ENCODE peak calls at places on chromosomes 13 and 19, in six cellular contexts. B, I, X, G, E and T are unnamed samples.

GRCh38 chr19:16942583-16942982 is 53.8 kb downstream of the F2RL3 start:
- DNase-seq in E (no peak), B (peak), X (no peak), I (no peak), G (peak), T (no peak)

GRCh38 chr19:46907880-46908279 is 47.1 kb downstream of the ARHGAP35 start:
- DNase-seq in B (no peak), I (no peak), G (no peak), X (no peak), E (no peak), T (no peak)

GRCh38 chr19:17325881-17326594 is 8.6 kb downstream of the ANO8 start:
- DNase-seq in I (no peak), X (peak), E (no peak), G (peak), B (no peak), T (no peak)

GRCh38 chr19:41114132-41114531 is at the start of gene CYP2F1:
- DNase-seq in I (no peak), E (no peak), B (no peak), X (no peak), G (peak), T (no peak)

GRCh38 chr19:41309225-41310030 is 544 bp upstream of the CCDC97 start:
- DNase-seq in X (no peak), E (no peak), G (no peak), I (no peak), B (no peak), T (no peak)

GRCh38 chr19:43765109-43765876 is 10.5 kb upstream of the SMG9 start:
- DNase-seq in X (peak), G (peak), E (peak), B (peak), I (peak), T (no peak)

GRCh38 chr13:24693862-24694471 is 13.8 kb downstream of the ATP12A start:
- DNase-seq in E (peak), G (peak), B (peak), X (peak), I (peak), T (peak)

GRCh38 chr19:6610934-6611370 is 20.0 kb upstream of the CD70 start:
- DNase-seq in I (peak), B (no peak), E (peak), G (no peak), X (peak), T (no peak)

GRCh38 chr19:13208131-13208963 is 58.1 kb downstream of the IER2 start:
- DNase-seq in I (peak), E (peak), X (peak), G (peak), B (peak), T (peak)

GRCh38 chr13:32586022-32586900 is at the start of gene PDS5B:
- DNase-seq in B (peak), E (peak), I (peak), G (peak), X (peak), T (peak)

GRCh38 chr13:97849305-97849704 is 104.2 kb upstream of the IPO5 start:
- DNase-seq in G (no peak), X (peak), E (peak), B (peak), I (peak), T (no peak)

GRCh38 chr13:27188239-27188638 is 16.6 kb upstream of the USP12 start:
- DNase-seq in X (no peak), E (no peak), B (no peak), G (no peak), I (no peak), T (no peak)

GRCh38 chr13:73943137-73943964 is 190.9 kb downstream of the KLF12 start:
- DNase-seq in E (no peak), I (no peak), B (peak), G (no peak), X (no peak), T (no peak)

GRCh38 chr19:50287331-50287730 is 41.8 kb downstream of the KCNC3 start:
- DNase-seq in E (no peak), I (no peak), B (no peak), X (no peak), G (no peak), T (no peak)

GRCh38 chr19:4619668-4620294 is 19.5 kb upstream of the TNFAIP8L1 start:
- DNase-seq in G (no peak), I (no peak), B (no peak), E (no peak), X (no peak), T (no peak)

GRCh38 chr13:46523972-46524737 is 28.8 kb upstream of the LRCH1 start:
- DNase-seq in G (no peak), B (no peak), X (no peak), E (peak), I (peak), T (no peak)

GRCh38 chr19:4861147-4861546 is 6.3 kb downstream of the PLIN3 start:
- DNase-seq in I (peak), E (no peak), B (no peak), G (peak), X (no peak), T (no peak)

GRCh38 chr19:19134687-19135158 is 3.6 kb downstream of the TMEM161A start:
- DNase-seq in B (no peak), G (peak), I (no peak), E (no peak), X (no peak), T (no peak)
- TF ChIP-seq CTCF in B (no peak), G (no peak), I (no peak), E (no peak), X (no peak), T (no peak)

GRCh38 chr19:35615036-35615435 is 2.5 kb downstream of the HAUS5 start:
- DNase-seq in I (no peak), B (no peak), G (no peak), E (no peak), X (no peak), T (no peak)

GRCh38 chr19:35612224-35612558 is 344 bp upstream of the HAUS5 start:
- DNase-seq in I (no peak), E (no peak), G (no peak), X (no peak), B (no peak), T (no peak)

GRCh38 chr19:35613574-35613973 is 1.0 kb downstream of the HAUS5 start:
- DNase-seq in I (no peak), G (no peak), E (no peak), X (no peak), B (no peak), T (no peak)

GRCh38 chr19:35609881-35610353 is 2.6 kb upstream of the HAUS5 start:
- DNase-seq in B (peak), I (no peak), E (no peak), G (no peak), X (no peak), T (no peak)

GRCh38 chr19:35612559-35613321 is at the start of gene HAUS5:
- DNase-seq in B (peak), E (peak), I (peak), G (peak), X (peak), T (peak)
- TF ChIP-seq CTCF in B (no peak), E (no peak), I (no peak), G (no peak), X (no peak), T (no peak)

GRCh38 chr19:35140898-35141626 is 2.0 kb upstream of the FXYD7 start:
- DNase-seq in B (peak), E (peak), I (peak), X (peak), G (peak), T (peak)
- TF ChIP-seq CTCF in B (peak), E (peak), I (peak), X (peak), G (no peak), T (peak)

GRCh38 chr13:79874396-79875360 is 393.7 kb downstream of the NDFIP2 start:
- DNase-seq in G (no peak), I (peak), X (peak), E (no peak), B (no peak), T (no peak)
- TF ChIP-seq CTCF in G (no peak), I (no peak), X (no peak), E (no peak), B (no peak), T (no peak)